ENCODE peak calls at places on chromosomes 4 and X, in six cellular contexts. R is A549, K is HepG2, U is H1, Z is GM12878, O is K562. F is an unnamed sample.

GRCh38 chr4:1156069-1156468 is 16.3 kb downstream of the SPON2 start:
- DNase-seq in K (no peak), Z (no peak), U (no peak), O (no peak), R (no peak), F (no peak)

GRCh38 chr4:108786351-108786750 is 23.5 kb upstream of the ETNPPL start:
- DNase-seq in U (no peak), R (no peak), K (no peak), O (no peak), Z (no peak), F (no peak)

GRCh38 chr4:89110541-89110985 is 770 bp upstream of the TIGD2 start:
- DNase-seq in U (no peak), Z (no peak), R (no peak), O (no peak), K (no peak), F (no peak)

GRCh38 chr4:94419956-94420355 is 31.8 kb upstream of the PDLIM5 start:
- DNase-seq in Z (no peak), O (peak), U (no peak), R (no peak), K (peak), F (no peak)

GRCh38 chrX:148135738-148136137 is 154.6 kb downstream of the FMR1NB start:
- DNase-seq in R (no peak), Z (no peak), O (no peak), K (no peak), U (no peak), F (no peak)

GRCh38 chr4:133081246-133081645 is 67.8 kb upstream of the PCDH10 start:
- DNase-seq in O (no peak), Z (no peak), K (peak), U (no peak), R (no peak), F (no peak)

GRCh38 chr4:149975172-149975571 is 103.1 kb upstream of the DCLK2 start:
- DNase-seq in O (no peak), K (no peak), Z (no peak), R (no peak), U (no peak), F (no peak)

GRCh38 chr4:158530391-158530790 is 8.7 kb downstream of the RXFP1 start:
- DNase-seq in K (no peak), R (no peak), U (no peak), Z (no peak), O (no peak), F (no peak)

GRCh38 chr4:184300816-184301215 is 83.1 kb upstream of the ENPP6 start:
- DNase-seq in O (no peak), R (no peak), Z (no peak), K (no peak), U (no peak), F (no peak)

GRCh38 chr4:155377281-155377680 is 516 bp upstream of the MAP9 start:
- DNase-seq in O (no peak), R (no peak), Z (no peak), U (no peak), K (no peak), F (no peak)
- TF ChIP-seq CHD2 in O (no peak), R (no peak), Z (no peak), U (no peak), K (no peak), F (no peak)

DNA sequence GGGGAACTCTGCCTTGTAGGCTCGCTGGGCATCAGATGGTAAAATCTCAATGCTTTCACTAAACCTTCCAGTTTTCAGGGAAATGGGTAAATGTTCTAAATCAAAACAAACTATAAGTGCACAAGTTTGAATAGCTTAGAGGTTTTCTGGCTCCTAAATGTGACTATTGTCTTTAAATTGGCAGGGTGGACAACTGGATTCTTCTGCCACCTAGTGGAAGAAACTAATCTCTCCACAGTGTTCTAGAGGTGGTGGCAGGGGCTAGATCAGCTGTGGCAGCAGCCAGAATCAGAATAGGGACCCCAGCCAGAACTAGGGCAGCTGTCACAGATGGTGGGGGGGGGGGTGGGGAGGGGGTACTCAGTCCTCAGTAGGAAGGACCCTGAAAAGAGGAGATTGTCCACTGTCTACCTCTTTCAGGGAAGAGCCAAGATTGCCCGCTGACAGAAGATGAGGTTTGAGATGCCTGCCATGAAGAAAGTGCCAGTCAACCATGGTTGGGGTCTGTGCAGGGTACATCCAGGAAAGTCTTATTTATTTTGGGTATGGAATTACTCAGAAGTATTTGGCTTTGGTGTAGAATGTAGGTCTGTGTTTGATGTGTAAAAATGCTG is 201.4 kb downstream of the CCNG2 start:
- DNase-seq in R (peak), Z (no peak), O (peak), K (peak), U (no peak), F (peak)
- TF ChIP-seq CHD2 in R (no peak), Z (no peak), O (no peak), K (no peak), U (no peak), F (no peak)

GRCh38 chr4:2660596-2661211 is 95.4 kb downstream of the TNIP2 start:
- DNase-seq in Z (no peak), O (no peak), R (no peak), K (no peak), U (no peak), F (no peak)
- TF ChIP-seq CHD2 in Z (no peak), O (no peak), R (no peak), K (no peak), U (no peak), F (no peak)

GRCh38 chrX:41382699-41383645 is 49.0 kb downstream of the DDX3X start:
- DNase-seq in U (no peak), Z (no peak), O (no peak), R (no peak), K (no peak), F (no peak)
- TF ChIP-seq CHD2 in U (no peak), Z (no peak), O (no peak), R (no peak), K (no peak), F (no peak)

DNA sequence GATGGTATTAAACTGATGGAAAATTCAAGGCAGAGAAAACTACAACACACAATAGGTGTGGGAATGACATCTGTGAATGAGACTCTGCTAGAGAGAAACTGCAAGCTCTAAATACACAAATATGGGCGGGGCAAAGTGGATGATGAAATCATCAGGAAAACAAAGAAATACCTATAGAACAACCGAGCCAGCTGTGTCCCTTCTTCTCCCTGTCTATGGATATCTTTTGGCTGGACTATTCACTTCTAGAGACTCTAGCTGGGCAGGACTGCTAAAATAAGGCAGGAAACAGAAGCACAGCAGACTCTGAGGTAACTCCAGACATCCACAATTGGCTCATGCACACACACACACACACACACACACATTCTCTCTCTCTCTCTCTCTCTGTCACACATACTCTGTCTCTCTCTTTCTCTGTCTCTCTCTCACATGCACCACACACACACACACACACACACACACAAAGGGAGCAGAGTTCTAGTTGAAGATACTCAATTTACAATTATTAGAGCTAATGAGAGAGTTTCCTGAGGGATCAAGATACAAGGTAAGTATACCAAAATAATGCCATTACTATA is 27.2 kb upstream of the EDNRA start:
- DNase-seq in O (no peak), U (no peak), R (no peak), K (no peak), Z (no peak), F (no peak)
- TF ChIP-seq CHD2 in O (no peak), U (no peak), R (no peak), K (no peak), Z (no peak), F (no peak)

DNA sequence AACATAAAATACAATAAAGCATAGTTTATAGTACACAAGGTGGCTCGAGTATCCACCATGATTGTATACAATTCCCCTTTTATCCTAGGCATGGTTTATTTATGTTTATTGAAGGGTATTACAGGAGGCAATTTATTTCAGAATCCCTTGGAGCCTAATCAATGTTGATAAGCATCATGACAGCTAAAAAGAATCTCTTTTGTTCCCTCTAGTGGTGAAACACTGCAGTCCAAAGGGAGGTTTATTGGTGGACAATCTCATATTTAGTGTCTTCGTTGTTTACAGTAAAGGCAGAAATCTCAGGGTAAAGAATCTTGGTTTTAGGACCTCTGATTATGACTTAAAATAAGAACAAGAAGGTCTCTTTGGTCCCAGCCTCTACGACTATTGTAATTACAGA is 1712.5 kb downstream of the C4orf33 start:
- DNase-seq in U (no peak), K (peak), R (no peak), Z (no peak), O (no peak), F (peak)
- TF ChIP-seq CHD2 in U (no peak), K (no peak), R (no peak), Z (no peak), O (no peak), F (no peak)

F was measured in SK-N-SH.